ENCODE peak calls at places on chromosomes 13 and 19, in ten cellular contexts. L is RWPE1; B is activated naive CD4-positive, alpha-beta T cell; A is amniotic epithelial cell; F is substantia nigra; G is gastrocnemius medialis; P is NCI-H1417; U is T-cell; N is KG1; C is stimulated activated CD4-positive, alpha-beta T cell treated with anti-CD3 and anti-CD28 coated beads, TNF-alpha, amount 100 ng/mL, for 1 hour. Q is an unnamed sample.

GRCh38 chr13:102721800-102722231 is 27.0 kb upstream of the METTL21C start:
- DNase-seq in N (no peak), U (no peak), G (peak; percentile 67), B (no peak), P (no peak), F (peak; percentile 62), C (no peak), L (no peak), A (no peak), Q (no peak)

GRCh38 chr19:42531313-42531712 is 3.0 kb upstream of the CEACAM1 start:
- DNase-seq in C (no peak), U (no peak), P (no peak), L (no peak), B (no peak), N (no peak), F (no peak), A (no peak), G (no peak), Q (no peak)

GRCh38 chr13:29676535-29676934 is 81.0 kb upstream of the SLC7A1 start:
- DNase-seq in B (no peak), G (no peak), N (no peak), U (no peak), A (peak; percentile 24), L (no peak), P (no peak), F (no peak), C (no peak), Q (no peak)

GRCh38 chr13:23098508-23098907 is 82.3 kb upstream of the SGCG start:
- DNase-seq in U (no peak), L (no peak), N (no peak), C (no peak), P (no peak), B (no peak), G (no peak), F (no peak), A (no peak), Q (no peak)

GRCh38 chr19:49473868-49474544 is at the start of gene FLT3LG:
- DNase-seq in N (peak; percentile 89), C (peak; percentile 70), G (peak; percentile 69), L (peak; percentile 81), F (peak; percentile 43), A (peak; percentile 54), B (peak; percentile 86), P (peak; percentile 66), U (peak; percentile 89), Q (peak; percentile 93)

GRCh38 chr19:23776507-23777205 is 18.0 kb upstream of the ZNF681 start:
- DNase-seq in U (no peak), B (no peak), F (no peak), A (no peak), G (no peak), L (no peak), N (no peak), C (no peak), P (no peak), Q (no peak)

GRCh38 chr19:35408284-35409171 is 37.7 kb downstream of the GPR42 start:
- DNase-seq in G (no peak), P (no peak), A (no peak), L (no peak), B (no peak), F (no peak), N (no peak), U (no peak), C (no peak), Q (no peak)

GRCh38 chr13:112174476-112175110 is 107.6 kb downstream of the SOX1 start:
- DNase-seq in P (no peak), F (no peak), G (no peak), B (no peak), U (no peak), C (no peak), A (no peak), N (no peak), L (no peak), Q (no peak)

GRCh38 chr13:39485314-39485700 is 117.7 kb downstream of the LHFPL6 start:
- DNase-seq in C (no peak), L (no peak), P (no peak), G (no peak), B (no peak), U (no peak), F (no peak), A (no peak), N (no peak), Q (no peak)

Q was measured in activated CD4-positive, CD25-positive, alpha-beta regulatory T cell.